ENCODE peak calls at places on chromosomes 4 and X, in ten cellular contexts. One of them, this sample, is unnamed.

GRCh38 chrX:43467608-43468234 is 188.4 kb upstream of the MAOA start:
- DNase-seq in adipocyte: no peak
- DNase-seq in head of caudate nucleus: no peak
- DNase-seq in occipital lobe: no peak
- DNase-seq in stimulated activated CD4-positive, alpha-beta T cell treated with anti-CD3 and anti-CD28 coated beads, TNF-alpha, amount 100 ng/mL, for 48 hours: no peak
- DNase-seq in IMR-90: no peak
- DNase-seq in aorta: no peak
- DNase-seq in H54: no peak
- DNase-seq in stimulated activated naive B cell treated with anti-CD40 and anti-IgM and Interleukin-4, amounts not matched to agents 10 μg/mL and 1 μg/mL and 100 μg/mL, for 72 hours: no peak
- DNase-seq in NCI-H510A: no peak
- DNase-seq in this sample: no peak

GRCh38 chr4:187060551-187060950 is 336.9 kb upstream of the FAT1 start:
- DNase-seq in adipocyte: no peak
- DNase-seq in head of caudate nucleus: no peak
- DNase-seq in occipital lobe: no peak
- DNase-seq in stimulated activated CD4-positive, alpha-beta T cell treated with anti-CD3 and anti-CD28 coated beads, TNF-alpha, amount 100 ng/mL, for 48 hours: no peak
- DNase-seq in IMR-90: no peak
- DNase-seq in aorta: no peak
- DNase-seq in H54: no peak
- DNase-seq in stimulated activated naive B cell treated with anti-CD40 and anti-IgM and Interleukin-4, amounts not matched to agents 10 μg/mL and 1 μg/mL and 100 μg/mL, for 72 hours: no peak
- DNase-seq in NCI-H510A: no peak
- DNase-seq in this sample: no peak

GRCh38 chr4:3364199-3364598 is 71.4 kb downstream of the RGS12 start:
- DNase-seq in adipocyte: no peak
- DNase-seq in head of caudate nucleus: no peak
- DNase-seq in occipital lobe: no peak
- DNase-seq in stimulated activated CD4-positive, alpha-beta T cell treated with anti-CD3 and anti-CD28 coated beads, TNF-alpha, amount 100 ng/mL, for 48 hours: no peak
- DNase-seq in IMR-90: no peak
- DNase-seq in aorta: no peak
- DNase-seq in H54: no peak
- DNase-seq in stimulated activated naive B cell treated with anti-CD40 and anti-IgM and Interleukin-4, amounts not matched to agents 10 μg/mL and 1 μg/mL and 100 μg/mL, for 72 hours: no peak
- DNase-seq in NCI-H510A: no peak
- DNase-seq in this sample: no peak

GRCh38 chr4:14221176-14221575 is 593.7 kb upstream of the BOD1L1 start:
- DNase-seq in adipocyte: no peak
- DNase-seq in head of caudate nucleus: no peak
- DNase-seq in occipital lobe: no peak
- DNase-seq in stimulated activated CD4-positive, alpha-beta T cell treated with anti-CD3 and anti-CD28 coated beads, TNF-alpha, amount 100 ng/mL, for 48 hours: no peak
- DNase-seq in IMR-90: peak; percentile 4
- DNase-seq in aorta: no peak
- DNase-seq in H54: no peak
- DNase-seq in stimulated activated naive B cell treated with anti-CD40 and anti-IgM and Interleukin-4, amounts not matched to agents 10 μg/mL and 1 μg/mL and 100 μg/mL, for 72 hours: no peak
- DNase-seq in NCI-H510A: no peak
- DNase-seq in this sample: no peak

GRCh38 chr4:22334155-22334554 is 181.7 kb downstream of the ADGRA3 start:
- DNase-seq in adipocyte: no peak
- DNase-seq in head of caudate nucleus: no peak
- DNase-seq in occipital lobe: no peak
- DNase-seq in stimulated activated CD4-positive, alpha-beta T cell treated with anti-CD3 and anti-CD28 coated beads, TNF-alpha, amount 100 ng/mL, for 48 hours: no peak
- DNase-seq in IMR-90: no peak
- DNase-seq in aorta: no peak
- DNase-seq in H54: no peak
- DNase-seq in stimulated activated naive B cell treated with anti-CD40 and anti-IgM and Interleukin-4, amounts not matched to agents 10 μg/mL and 1 μg/mL and 100 μg/mL, for 72 hours: no peak
- DNase-seq in NCI-H510A: no peak
- DNase-seq in this sample: no peak

GRCh38 chr4:6854098-6854744 is 55.4 kb upstream of the TBC1D14 start:
- DNase-seq in adipocyte: no peak
- DNase-seq in head of caudate nucleus: no peak
- DNase-seq in occipital lobe: no peak
- DNase-seq in stimulated activated CD4-positive, alpha-beta T cell treated with anti-CD3 and anti-CD28 coated beads, TNF-alpha, amount 100 ng/mL, for 48 hours: no peak
- DNase-seq in IMR-90: no peak
- DNase-seq in aorta: no peak
- DNase-seq in H54: no peak
- DNase-seq in stimulated activated naive B cell treated with anti-CD40 and anti-IgM and Interleukin-4, amounts not matched to agents 10 μg/mL and 1 μg/mL and 100 μg/mL, for 72 hours: peak; percentile 21
- DNase-seq in NCI-H510A: no peak
- DNase-seq in this sample: no peak

GRCh38 chrX:1392376-1393130 is 640 bp upstream of the SLC25A6 start:
- DNase-seq in adipocyte: peak; percentile 83
- DNase-seq in head of caudate nucleus: peak; percentile 76
- DNase-seq in occipital lobe: no peak
- DNase-seq in stimulated activated CD4-positive, alpha-beta T cell treated with anti-CD3 and anti-CD28 coated beads, TNF-alpha, amount 100 ng/mL, for 48 hours: no peak
- DNase-seq in IMR-90: peak; percentile 52
- DNase-seq in aorta: peak; percentile 85
- DNase-seq in H54: no peak
- DNase-seq in stimulated activated naive B cell treated with anti-CD40 and anti-IgM and Interleukin-4, amounts not matched to agents 10 μg/mL and 1 μg/mL and 100 μg/mL, for 72 hours: no peak
- DNase-seq in NCI-H510A: no peak
- DNase-seq in this sample: peak; percentile 83

GRCh38 chr4:183940807-183941310 is 35.8 kb downstream of the STOX2 start:
- DNase-seq in adipocyte: no peak
- DNase-seq in head of caudate nucleus: no peak
- DNase-seq in occipital lobe: no peak
- DNase-seq in stimulated activated CD4-positive, alpha-beta T cell treated with anti-CD3 and anti-CD28 coated beads, TNF-alpha, amount 100 ng/mL, for 48 hours: no peak
- DNase-seq in IMR-90: peak; percentile 3
- DNase-seq in aorta: no peak
- DNase-seq in H54: no peak
- DNase-seq in stimulated activated naive B cell treated with anti-CD40 and anti-IgM and Interleukin-4, amounts not matched to agents 10 μg/mL and 1 μg/mL and 100 μg/mL, for 72 hours: no peak
- DNase-seq in NCI-H510A: no peak
- DNase-seq in this sample: no peak

GRCh38 chr4:7758444-7758815 is 181.2 kb downstream of the AFAP1 start:
- DNase-seq in adipocyte: no peak
- DNase-seq in head of caudate nucleus: no peak
- DNase-seq in occipital lobe: no peak
- DNase-seq in stimulated activated CD4-positive, alpha-beta T cell treated with anti-CD3 and anti-CD28 coated beads, TNF-alpha, amount 100 ng/mL, for 48 hours: no peak
- DNase-seq in IMR-90: no peak
- DNase-seq in aorta: no peak
- DNase-seq in H54: no peak
- DNase-seq in stimulated activated naive B cell treated with anti-CD40 and anti-IgM and Interleukin-4, amounts not matched to agents 10 μg/mL and 1 μg/mL and 100 μg/mL, for 72 hours: no peak
- DNase-seq in NCI-H510A: no peak
- DNase-seq in this sample: no peak

GRCh38 chr4:177380730-177381287 is 61.4 kb downstream of the AGA start:
- DNase-seq in adipocyte: no peak
- DNase-seq in head of caudate nucleus: no peak
- DNase-seq in occipital lobe: no peak
- DNase-seq in stimulated activated CD4-positive, alpha-beta T cell treated with anti-CD3 and anti-CD28 coated beads, TNF-alpha, amount 100 ng/mL, for 48 hours: no peak
- DNase-seq in IMR-90: no peak
- DNase-seq in aorta: no peak
- DNase-seq in H54: peak; percentile 12
- DNase-seq in stimulated activated naive B cell treated with anti-CD40 and anti-IgM and Interleukin-4, amounts not matched to agents 10 μg/mL and 1 μg/mL and 100 μg/mL, for 72 hours: no peak
- DNase-seq in NCI-H510A: no peak
- DNase-seq in this sample: no peak

GRCh38 chr4:4343038-4343437 is 43.9 kb upstream of the NSG1 start:
- DNase-seq in adipocyte: no peak
- DNase-seq in head of caudate nucleus: no peak
- DNase-seq in occipital lobe: no peak
- DNase-seq in stimulated activated CD4-positive, alpha-beta T cell treated with anti-CD3 and anti-CD28 coated beads, TNF-alpha, amount 100 ng/mL, for 48 hours: no peak
- DNase-seq in IMR-90: no peak
- DNase-seq in aorta: no peak
- DNase-seq in H54: no peak
- DNase-seq in stimulated activated naive B cell treated with anti-CD40 and anti-IgM and Interleukin-4, amounts not matched to agents 10 μg/mL and 1 μg/mL and 100 μg/mL, for 72 hours: no peak
- DNase-seq in NCI-H510A: no peak
- DNase-seq in this sample: no peak

GRCh38 chrX:57821703-57822375 is 88.4 kb downstream of the ZXDA start:
- DNase-seq in adipocyte: peak; percentile 68
- DNase-seq in head of caudate nucleus: peak; percentile 55
- DNase-seq in occipital lobe: no peak
- DNase-seq in stimulated activated CD4-positive, alpha-beta T cell treated with anti-CD3 and anti-CD28 coated beads, TNF-alpha, amount 100 ng/mL, for 48 hours: peak; percentile 20
- DNase-seq in IMR-90: peak; percentile 55
- DNase-seq in aorta: no peak
- DNase-seq in H54: peak; percentile 7
- DNase-seq in stimulated activated naive B cell treated with anti-CD40 and anti-IgM and Interleukin-4, amounts not matched to agents 10 μg/mL and 1 μg/mL and 100 μg/mL, for 72 hours: peak; percentile 15
- DNase-seq in NCI-H510A: peak; percentile 3
- DNase-seq in this sample: peak; percentile 18

GRCh38 chrX:71095971-71096701 is 485 bp downstream of the FOXO4 start:
- DNase-seq in adipocyte: no peak
- DNase-seq in head of caudate nucleus: no peak
- DNase-seq in occipital lobe: no peak
- DNase-seq in stimulated activated CD4-positive, alpha-beta T cell treated with anti-CD3 and anti-CD28 coated beads, TNF-alpha, amount 100 ng/mL, for 48 hours: no peak
- DNase-seq in IMR-90: peak; percentile 30
- DNase-seq in aorta: no peak
- DNase-seq in H54: peak; percentile 34
- DNase-seq in stimulated activated naive B cell treated with anti-CD40 and anti-IgM and Interleukin-4, amounts not matched to agents 10 μg/mL and 1 μg/mL and 100 μg/mL, for 72 hours: no peak
- DNase-seq in NCI-H510A: peak; percentile 5
- DNase-seq in this sample: peak; percentile 43

GRCh38 chr4:22987861-22988260 is 295.1 kb downstream of the GBA3 start:
- DNase-seq in adipocyte: no peak
- DNase-seq in head of caudate nucleus: no peak
- DNase-seq in occipital lobe: peak; percentile 12
- DNase-seq in stimulated activated CD4-positive, alpha-beta T cell treated with anti-CD3 and anti-CD28 coated beads, TNF-alpha, amount 100 ng/mL, for 48 hours: no peak
- DNase-seq in IMR-90: peak; percentile 34
- DNase-seq in aorta: no peak
- DNase-seq in H54: no peak
- DNase-seq in stimulated activated naive B cell treated with anti-CD40 and anti-IgM and Interleukin-4, amounts not matched to agents 10 μg/mL and 1 μg/mL and 100 μg/mL, for 72 hours: no peak
- DNase-seq in NCI-H510A: no peak
- DNase-seq in this sample: no peak

GRCh38 chrX:131812847-131813825 is 210.0 kb upstream of the STK26 start:
- DNase-seq in adipocyte: peak; percentile 37
- DNase-seq in head of caudate nucleus: peak; percentile 88
- DNase-seq in occipital lobe: no peak
- DNase-seq in stimulated activated CD4-positive, alpha-beta T cell treated with anti-CD3 and anti-CD28 coated beads, TNF-alpha, amount 100 ng/mL, for 48 hours: peak; percentile 63
- DNase-seq in IMR-90: peak; percentile 79
- DNase-seq in aorta: peak; percentile 84
- DNase-seq in H54: no peak
- DNase-seq in stimulated activated naive B cell treated with anti-CD40 and anti-IgM and Interleukin-4, amounts not matched to agents 10 μg/mL and 1 μg/mL and 100 μg/mL, for 72 hours: peak; percentile 85
- DNase-seq in NCI-H510A: no peak
- DNase-seq in this sample: peak; percentile 59

GRCh38 chr4:152817331-152817730 is 37.6 kb downstream of the ARFIP1 start:
- DNase-seq in adipocyte: peak; percentile 29
- DNase-seq in head of caudate nucleus: no peak
- DNase-seq in occipital lobe: no peak
- DNase-seq in stimulated activated CD4-positive, alpha-beta T cell treated with anti-CD3 and anti-CD28 coated beads, TNF-alpha, amount 100 ng/mL, for 48 hours: no peak
- DNase-seq in IMR-90: peak; percentile 6
- DNase-seq in aorta: no peak
- DNase-seq in H54: no peak
- DNase-seq in stimulated activated naive B cell treated with anti-CD40 and anti-IgM and Interleukin-4, amounts not matched to agents 10 μg/mL and 1 μg/mL and 100 μg/mL, for 72 hours: no peak
- DNase-seq in NCI-H510A: no peak
- DNase-seq in this sample: no peak

GRCh38 chr4:159250751-159251325 is 148.0 kb downstream of the RAPGEF2 start:
- DNase-seq in adipocyte: no peak
- DNase-seq in head of caudate nucleus: no peak
- DNase-seq in occipital lobe: no peak
- DNase-seq in stimulated activated CD4-positive, alpha-beta T cell treated with anti-CD3 and anti-CD28 coated beads, TNF-alpha, amount 100 ng/mL, for 48 hours: no peak
- DNase-seq in IMR-90: no peak
- DNase-seq in aorta: peak; percentile 41
- DNase-seq in H54: no peak
- DNase-seq in stimulated activated naive B cell treated with anti-CD40 and anti-IgM and Interleukin-4, amounts not matched to agents 10 μg/mL and 1 μg/mL and 100 μg/mL, for 72 hours: no peak
- DNase-seq in NCI-H510A: no peak
- DNase-seq in this sample: no peak

GRCh38 chr4:168844261-168845039 is 165.6 kb downstream of the CBR4 start:
- DNase-seq in adipocyte: no peak
- DNase-seq in head of caudate nucleus: no peak
- DNase-seq in occipital lobe: no peak
- DNase-seq in stimulated activated CD4-positive, alpha-beta T cell treated with anti-CD3 and anti-CD28 coated beads, TNF-alpha, amount 100 ng/mL, for 48 hours: no peak
- DNase-seq in IMR-90: peak; percentile 91
- DNase-seq in aorta: no peak
- DNase-seq in H54: no peak
- DNase-seq in stimulated activated naive B cell treated with anti-CD40 and anti-IgM and Interleukin-4, amounts not matched to agents 10 μg/mL and 1 μg/mL and 100 μg/mL, for 72 hours: no peak
- DNase-seq in NCI-H510A: no peak
- DNase-seq in this sample: no peak

GRCh38 chr4:177403746-177404145 is 38.5 kb downstream of the AGA start:
- DNase-seq in adipocyte: no peak
- DNase-seq in head of caudate nucleus: no peak
- DNase-seq in occipital lobe: no peak
- DNase-seq in stimulated activated CD4-positive, alpha-beta T cell treated with anti-CD3 and anti-CD28 coated beads, TNF-alpha, amount 100 ng/mL, for 48 hours: no peak
- DNase-seq in IMR-90: no peak
- DNase-seq in aorta: no peak
- DNase-seq in H54: no peak
- DNase-seq in stimulated activated naive B cell treated with anti-CD40 and anti-IgM and Interleukin-4, amounts not matched to agents 10 μg/mL and 1 μg/mL and 100 μg/mL, for 72 hours: no peak
- DNase-seq in NCI-H510A: no peak
- DNase-seq in this sample: no peak

GRCh38 chr4:39083164-39083563 is 21.1 kb downstream of the KLHL5 start:
- DNase-seq in adipocyte: peak; percentile 44
- DNase-seq in head of caudate nucleus: no peak
- DNase-seq in occipital lobe: no peak
- DNase-seq in stimulated activated CD4-positive, alpha-beta T cell treated with anti-CD3 and anti-CD28 coated beads, TNF-alpha, amount 100 ng/mL, for 48 hours: no peak
- DNase-seq in IMR-90: peak; percentile 34
- DNase-seq in aorta: no peak
- DNase-seq in H54: peak; percentile 5
- DNase-seq in stimulated activated naive B cell treated with anti-CD40 and anti-IgM and Interleukin-4, amounts not matched to agents 10 μg/mL and 1 μg/mL and 100 μg/mL, for 72 hours: no peak
- DNase-seq in NCI-H510A: no peak
- DNase-seq in this sample: no peak

GRCh38 chrX:48835524-48836329 is at the start of gene PCSK1N:
- DNase-seq in adipocyte: no peak
- DNase-seq in head of caudate nucleus: peak; percentile 46
- DNase-seq in occipital lobe: no peak
- DNase-seq in stimulated activated CD4-positive, alpha-beta T cell treated with anti-CD3 and anti-CD28 coated beads, TNF-alpha, amount 100 ng/mL, for 48 hours: no peak
- DNase-seq in IMR-90: no peak
- DNase-seq in aorta: no peak
- DNase-seq in H54: no peak
- DNase-seq in stimulated activated naive B cell treated with anti-CD40 and anti-IgM and Interleukin-4, amounts not matched to agents 10 μg/mL and 1 μg/mL and 100 μg/mL, for 72 hours: no peak
- DNase-seq in NCI-H510A: no peak
- DNase-seq in this sample: peak; percentile 9

GRCh38 chrX:110394653-110395052 is 36.0 kb downstream of the RTL9 start:
- DNase-seq in adipocyte: peak; percentile 44
- DNase-seq in head of caudate nucleus: no peak
- DNase-seq in occipital lobe: no peak
- DNase-seq in stimulated activated CD4-positive, alpha-beta T cell treated with anti-CD3 and anti-CD28 coated beads, TNF-alpha, amount 100 ng/mL, for 48 hours: no peak
- DNase-seq in IMR-90: peak; percentile 86
- DNase-seq in aorta: no peak
- DNase-seq in H54: peak; percentile 39
- DNase-seq in stimulated activated naive B cell treated with anti-CD40 and anti-IgM and Interleukin-4, amounts not matched to agents 10 μg/mL and 1 μg/mL and 100 μg/mL, for 72 hours: no peak
- DNase-seq in NCI-H510A: no peak
- DNase-seq in this sample: no peak

GRCh38 chr4:184955636-184956035 is 62.7 kb upstream of the HELT start:
- DNase-seq in adipocyte: no peak
- DNase-seq in head of caudate nucleus: no peak
- DNase-seq in occipital lobe: no peak
- DNase-seq in stimulated activated CD4-positive, alpha-beta T cell treated with anti-CD3 and anti-CD28 coated beads, TNF-alpha, amount 100 ng/mL, for 48 hours: no peak
- DNase-seq in IMR-90: no peak
- DNase-seq in aorta: no peak
- DNase-seq in H54: no peak
- DNase-seq in stimulated activated naive B cell treated with anti-CD40 and anti-IgM and Interleukin-4, amounts not matched to agents 10 μg/mL and 1 μg/mL and 100 μg/mL, for 72 hours: no peak
- DNase-seq in NCI-H510A: no peak
- DNase-seq in this sample: peak; percentile 58

GRCh38 chr4:9832640-9833039 is 51.2 kb downstream of the DRD5 start:
- DNase-seq in adipocyte: no peak
- DNase-seq in head of caudate nucleus: no peak
- DNase-seq in occipital lobe: no peak
- DNase-seq in stimulated activated CD4-positive, alpha-beta T cell treated with anti-CD3 and anti-CD28 coated beads, TNF-alpha, amount 100 ng/mL, for 48 hours: no peak
- DNase-seq in IMR-90: no peak
- DNase-seq in aorta: no peak
- DNase-seq in H54: no peak
- DNase-seq in stimulated activated naive B cell treated with anti-CD40 and anti-IgM and Interleukin-4, amounts not matched to agents 10 μg/mL and 1 μg/mL and 100 μg/mL, for 72 hours: no peak
- DNase-seq in NCI-H510A: no peak
- DNase-seq in this sample: no peak

GRCh38 chrX:152444338-152444737 is 6.8 kb downstream of the GABRA3 start:
- DNase-seq in adipocyte: no peak
- DNase-seq in head of caudate nucleus: no peak
- DNase-seq in occipital lobe: no peak
- DNase-seq in stimulated activated CD4-positive, alpha-beta T cell treated with anti-CD3 and anti-CD28 coated beads, TNF-alpha, amount 100 ng/mL, for 48 hours: no peak
- DNase-seq in IMR-90: no peak
- DNase-seq in aorta: no peak
- DNase-seq in H54: no peak
- DNase-seq in stimulated activated naive B cell treated with anti-CD40 and anti-IgM and Interleukin-4, amounts not matched to agents 10 μg/mL and 1 μg/mL and 100 μg/mL, for 72 hours: no peak
- DNase-seq in NCI-H510A: no peak
- DNase-seq in this sample: no peak

GRCh38 chrX:105483011-105483410 is 262.5 kb upstream of the TEX13A start:
- DNase-seq in adipocyte: peak; percentile 64
- DNase-seq in head of caudate nucleus: no peak
- DNase-seq in occipital lobe: no peak
- DNase-seq in stimulated activated CD4-positive, alpha-beta T cell treated with anti-CD3 and anti-CD28 coated beads, TNF-alpha, amount 100 ng/mL, for 48 hours: no peak
- DNase-seq in IMR-90: peak; percentile 0
- DNase-seq in aorta: no peak
- DNase-seq in H54: no peak
- DNase-seq in stimulated activated naive B cell treated with anti-CD40 and anti-IgM and Interleukin-4, amounts not matched to agents 10 μg/mL and 1 μg/mL and 100 μg/mL, for 72 hours: no peak
- DNase-seq in NCI-H510A: no peak
- DNase-seq in this sample: no peak

GRCh38 chr4:184762100-184762499 is 28.2 kb upstream of the CENPU start:
- DNase-seq in adipocyte: no peak
- DNase-seq in head of caudate nucleus: no peak
- DNase-seq in occipital lobe: no peak
- DNase-seq in stimulated activated CD4-positive, alpha-beta T cell treated with anti-CD3 and anti-CD28 coated beads, TNF-alpha, amount 100 ng/mL, for 48 hours: no peak
- DNase-seq in IMR-90: no peak
- DNase-seq in aorta: no peak
- DNase-seq in H54: no peak
- DNase-seq in stimulated activated naive B cell treated with anti-CD40 and anti-IgM and Interleukin-4, amounts not matched to agents 10 μg/mL and 1 μg/mL and 100 μg/mL, for 72 hours: no peak
- DNase-seq in NCI-H510A: no peak
- DNase-seq in this sample: no peak

GRCh38 chrX:155966876-155967275 is 30.6 kb upstream of the IL9R start:
- DNase-seq in adipocyte: peak; percentile 58
- DNase-seq in head of caudate nucleus: peak; percentile 2
- DNase-seq in occipital lobe: no peak
- DNase-seq in stimulated activated CD4-positive, alpha-beta T cell treated with anti-CD3 and anti-CD28 coated beads, TNF-alpha, amount 100 ng/mL, for 48 hours: peak; percentile 3
- DNase-seq in IMR-90: no peak
- DNase-seq in aorta: no peak
- DNase-seq in H54: no peak
- DNase-seq in stimulated activated naive B cell treated with anti-CD40 and anti-IgM and Interleukin-4, amounts not matched to agents 10 μg/mL and 1 μg/mL and 100 μg/mL, for 72 hours: no peak
- DNase-seq in NCI-H510A: no peak
- DNase-seq in this sample: peak; percentile 40